ENCODE peak calls at places on chromosomes 7 and 10, in five cellular contexts. B is iris pigment epithelial cell; Y is RKO; M is activated CD4-positive, CD25-positive, alpha-beta regulatory T cell; F is AG08396. V is an unnamed sample.

GRCh38 chr7:48660482-48660881 is 263.9 kb upstream of the CDC14C start:
- DNase-seq in B (no peak), Y (no peak), M (no peak), F (no peak), V (no peak)

GRCh38 chr7:22662031-22662430 is 65.0 kb upstream of the IL6 start:
- DNase-seq in B (no peak), Y (no peak), M (no peak), F (no peak), V (peak; percentile 48)

GRCh38 chr7:115941703-115942268 is 88.8 kb downstream of the TFEC start:
- DNase-seq in B (peak; percentile 36), Y (peak; percentile 61), M (no peak), F (peak; percentile 6), V (peak; percentile 44)

GRCh38 chr10:125159486-125159931 is 854 bp downstream of the CTBP2 start:
- DNase-seq in B (peak; percentile 36), Y (no peak), M (no peak), F (peak; percentile 58), V (peak; percentile 63)

GRCh38 chr10:98340261-98340675 is 72.3 kb upstream of the LOXL4 start:
- DNase-seq in B (no peak), Y (no peak), M (no peak), F (no peak), V (peak; percentile 69)

GRCh38 chr10:22631646-22632278 is 82.6 kb downstream of the PIP4K2A start:
- DNase-seq in B (peak; percentile 69), Y (no peak), M (no peak), F (no peak), V (no peak)

GRCh38 chr10:120180160-120180559 is 276.9 kb upstream of the PLPP4 start:
- DNase-seq in B (no peak), Y (no peak), M (no peak), F (no peak), V (no peak)

GRCh38 chr7:106205621-106206222 is 79.1 kb downstream of the NAMPT start:
- DNase-seq in B (peak; percentile 45), Y (no peak), M (no peak), F (no peak), V (peak; percentile 27)

GRCh38 chr10:97412891-97413304 is 11.8 kb upstream of the RRP12 start:
- DNase-seq in B (peak; percentile 58), Y (no peak), M (no peak), F (no peak), V (no peak)

GRCh38 chr7:93715234-93715633 is 140.7 kb upstream of the CALCR start:
- DNase-seq in B (peak; percentile 52), Y (peak; percentile 78), M (no peak), F (peak; percentile 25), V (peak; percentile 47)

GRCh38 chr10:123496996-123497660 is 169.0 kb upstream of the GPR26 start:
- DNase-seq in B (no peak), Y (no peak), M (no peak), F (no peak), V (no peak)

GRCh38 chr10:94104316-94105060 is 110.8 kb downstream of the PLCE1 start:
- DNase-seq in B (peak; percentile 67), Y (no peak), M (no peak), F (no peak), V (no peak)

GRCh38 chr10:4848341-4849041 is 22.5 kb downstream of the AKR1E2 start:
- DNase-seq in B (no peak), Y (no peak), M (no peak), F (no peak), V (peak; percentile 19)

GRCh38 chr10:79046991-79047874 is 21.5 kb upstream of the ZMIZ1 start:
- DNase-seq in B (no peak), Y (no peak), M (no peak), F (no peak), V (no peak)

GRCh38 chr7:122304604-122304975 is at the start of gene FEZF1:
- DNase-seq in B (no peak), Y (peak; percentile 73), M (no peak), F (no peak), V (peak; percentile 19)

GRCh38 chr7:266851-267840 is 22.8 kb upstream of the FOXL3 start:
- DNase-seq in B (no peak), Y (no peak), M (no peak), F (no peak), V (no peak)

GRCh38 chr7:30378275-30378674 is 93.9 kb downstream of the ZNRF2 start:
- DNase-seq in B (no peak), Y (no peak), M (no peak), F (no peak), V (no peak)

GRCh38 chr10:90136731-90137316 is 435.4 kb downstream of the KIF20B start:
- DNase-seq in B (peak; percentile 15), Y (no peak), M (no peak), F (no peak), V (no peak)

GRCh38 chr10:110530131-110530831 is 32.6 kb downstream of the DUSP5 start:
- DNase-seq in B (peak; percentile 80), Y (peak; percentile 89), M (no peak), F (peak; percentile 77), V (peak; percentile 92)